ENCODE peak calls at places on chromosomes 16 and 17, in five cellular contexts. H, W, N, B and E are unnamed samples.

GRCh38 chr16:87470332-87470731 is 22.5 kb downstream of the ZCCHC14 start:
- DNase-seq in H (no peak), W (no peak), N (no peak), B (no peak), E (no peak)

GRCh38 chr17:5672141-5672540 is 87.8 kb upstream of the NLRP1 start:
- DNase-seq in H (no peak), W (no peak), N (no peak), B (no peak), E (no peak)

GRCh38 chr16:51839697-51840462 is 688.8 kb upstream of the SALL1 start:
- DNase-seq in H (no peak), W (peak), N (peak), B (no peak), E (no peak)

GRCh38 chr16:46947900-46948547 is 25.4 kb downstream of the DNAJA2 start:
- DNase-seq in H (no peak), W (peak), N (peak), B (no peak), E (no peak)

GRCh38 chr17:65093930-65094329 is 37.4 kb upstream of the GNA13 start:
- DNase-seq in H (no peak), W (no peak), N (peak), B (no peak), E (no peak)

GRCh38 chr17:35627417-35627816 is 40.3 kb downstream of the AP2B1 start:
- DNase-seq in H (no peak), W (no peak), N (no peak), B (no peak), E (no peak)

GRCh38 chr16:58999751-59000150 is 265.6 kb upstream of the GOT2 start:
- DNase-seq in H (no peak), W (no peak), N (no peak), B (no peak), E (no peak)

GRCh38 chr17:12768267-12768666 is 21.0 kb upstream of the ARHGAP44 start:
- DNase-seq in H (no peak), W (no peak), N (no peak), B (no peak), E (no peak)

GRCh38 chr17:15444805-15445204 is 22.6 kb downstream of the CDRT4 start:
- DNase-seq in H (no peak), W (no peak), N (no peak), B (no peak), E (peak)

GRCh38 chr17:4870850-4871249 is 28.5 kb upstream of the C17orf107 start:
- DNase-seq in H (no peak), W (no peak), N (no peak), B (no peak), E (no peak)

GRCh38 chr17:7782237-7782636 is 51.8 kb upstream of the KDM6B start:
- DNase-seq in H (no peak), W (no peak), N (peak), B (no peak), E (no peak)

GRCh38 chr17:21213491-21214014 is 408 bp downstream of the TMEM11 start:
- DNase-seq in H (peak), W (peak), N (no peak), B (no peak), E (peak)

GRCh38 chr17:82020874-82021727 is 1.6 kb downstream of the CENPX start:
- DNase-seq in H (peak), W (peak), N (peak), B (peak), E (peak)

GRCh38 chr17:32626371-32626770 is 139.6 kb downstream of the CDK5R1 start:
- DNase-seq in H (no peak), W (no peak), N (no peak), B (no peak), E (no peak)

GRCh38 chr16:3444032-3444388 is 530 bp downstream of the NAA60 start:
- DNase-seq in H (peak), W (peak), N (peak), B (no peak), E (no peak)

GRCh38 chr16:8675183-8676159 is 1.1 kb downstream of the ABAT start:
- DNase-seq in H (no peak), W (no peak), N (no peak), B (no peak), E (no peak)

GRCh38 chr16:81616321-81617020 is 162.6 kb upstream of the PLCG2 start:
- DNase-seq in H (peak), W (peak), N (no peak), B (no peak), E (no peak)

GRCh38 chr17:35709874-35710273 is 21.6 kb upstream of the RASL10B start:
- DNase-seq in H (no peak), W (no peak), N (no peak), B (no peak), E (no peak)

GRCh38 chr17:27929990-27930389 is 36.8 kb upstream of the LYRM9 start:
- DNase-seq in H (no peak), W (no peak), N (peak), B (no peak), E (no peak)

GRCh38 chr16:85556456-85557082 is 56.6 kb upstream of the GSE1 start:
- DNase-seq in H (peak), W (peak), N (peak), B (no peak), E (no peak)

GRCh38 chr16:85557976-85558589 is 55.0 kb upstream of the GSE1 start:
- DNase-seq in H (peak), W (no peak), N (no peak), B (peak), E (no peak)

GRCh38 chr16:85555549-85556455 is 57.3 kb upstream of the GSE1 start:
- DNase-seq in H (peak), W (peak), N (peak), B (no peak), E (no peak)

GRCh38 chr16:85554791-85555548 is 58.2 kb upstream of the GSE1 start:
- DNase-seq in H (peak), W (peak), N (peak), B (no peak), E (peak)

GRCh38 chr16:85557083-85557975 is 55.8 kb upstream of the GSE1 start:
- DNase-seq in H (peak), W (no peak), N (peak), B (no peak), E (no peak)
- TF ChIP-seq CTCF in H (peak), W (peak), N (peak), B (no peak), E (no peak)

DNA sequence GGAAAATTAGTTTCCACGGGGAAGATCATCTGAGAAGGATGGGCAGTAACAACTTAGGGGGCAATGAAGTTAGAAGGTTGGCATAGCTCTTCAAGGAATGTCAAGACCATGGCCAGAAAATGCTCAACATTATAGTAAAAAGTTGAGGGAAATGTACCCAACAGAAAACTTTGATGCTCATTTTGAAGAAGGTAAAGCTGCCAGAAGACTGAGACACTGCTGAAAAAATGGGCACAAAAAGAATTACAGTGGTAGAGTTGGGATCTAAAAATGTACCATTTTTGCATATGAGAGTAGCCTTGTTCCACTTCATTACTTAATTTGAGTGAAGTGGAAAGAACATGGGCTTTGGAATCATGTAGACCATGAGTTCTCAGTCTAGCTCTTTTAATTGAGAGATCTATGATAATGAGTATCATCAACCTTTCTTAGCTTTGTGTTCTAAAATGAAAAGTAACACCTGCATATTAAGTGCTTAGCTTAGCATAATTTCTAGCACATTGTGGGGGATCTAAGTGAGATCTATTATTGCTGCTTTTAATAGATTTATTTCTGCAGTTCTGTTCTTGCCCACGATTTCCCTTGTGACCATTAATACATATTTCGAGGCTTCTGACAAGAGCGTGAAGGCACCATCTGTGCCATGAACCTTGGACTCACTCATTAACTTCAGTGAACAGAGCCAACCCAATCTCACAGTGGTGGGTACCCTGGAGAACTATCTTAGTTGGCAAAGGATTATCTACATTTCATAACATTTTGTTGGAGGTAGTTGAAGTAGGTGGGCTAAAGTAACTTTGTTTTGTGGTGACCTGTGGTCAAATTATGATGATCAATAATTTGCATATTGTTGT is 3.0 kb downstream of the NACA2 start:
- DNase-seq in H (no peak), W (no peak), N (no peak), B (no peak), E (no peak)
- H3K4me3 ChIP-seq in H (no peak), W (no peak), N (no peak), B (no peak), E (no peak)

DNA sequence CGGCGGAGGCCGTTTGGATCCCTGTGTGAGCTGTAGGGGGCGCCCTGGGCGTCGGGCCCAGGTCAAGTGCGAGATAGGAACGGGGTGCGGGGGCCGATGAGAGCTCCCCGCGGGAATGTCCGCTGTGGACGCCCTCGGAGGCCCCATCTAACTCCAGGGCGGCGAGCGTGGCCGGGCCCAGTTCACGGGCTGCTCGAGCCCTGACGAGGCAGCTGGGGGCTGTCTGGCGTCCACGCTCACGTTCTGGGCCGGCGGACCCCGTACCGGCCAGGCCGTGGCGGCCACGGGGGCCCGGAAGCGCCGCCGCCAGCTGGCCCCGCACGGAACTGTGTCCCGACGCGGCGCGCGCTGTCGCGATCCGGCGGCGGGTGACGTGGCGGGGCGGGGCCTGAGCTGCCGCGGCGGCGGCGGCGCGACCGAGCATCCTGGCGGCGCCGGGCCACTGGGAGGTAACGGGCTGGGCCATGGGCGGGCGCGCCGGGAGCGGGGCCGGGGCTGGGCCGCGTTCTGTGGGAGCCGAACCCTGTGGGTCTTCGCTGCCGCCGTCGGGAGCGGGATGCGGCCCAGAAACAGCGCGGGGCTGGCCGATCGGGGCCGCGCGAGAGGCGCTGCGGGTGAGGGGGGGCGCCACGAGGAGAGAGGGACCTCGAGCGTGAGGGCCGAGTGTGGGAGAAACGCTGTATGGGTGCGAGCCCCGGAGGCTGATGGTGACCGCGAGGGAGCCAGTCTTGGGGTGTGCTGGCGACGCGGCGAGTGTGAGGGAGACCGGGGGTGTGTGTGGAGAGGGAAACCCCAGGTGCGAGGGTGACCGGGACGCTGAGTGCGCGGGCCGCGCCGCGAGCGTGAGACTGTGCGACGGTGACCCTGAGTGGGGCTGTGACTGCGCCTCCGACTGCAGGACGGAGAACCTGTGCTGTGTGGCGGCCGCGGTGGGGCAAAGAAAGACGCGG is at the start of gene SLC7A6:
- DNase-seq in H (peak), W (peak), N (peak), B (peak), E (no peak)
- TF ChIP-seq POLR2A in H (no peak), W (peak), N (peak), B (peak), E (no peak)

GRCh38 chr17:29283496-29283895 is 10.5 kb downstream of the NUFIP2 start:
- DNase-seq in H (no peak), W (no peak), N (no peak), B (no peak), E (no peak)
- TF ChIP-seq CTCF in H (no peak), W (no peak), N (peak), B (no peak), E (no peak)

DNA sequence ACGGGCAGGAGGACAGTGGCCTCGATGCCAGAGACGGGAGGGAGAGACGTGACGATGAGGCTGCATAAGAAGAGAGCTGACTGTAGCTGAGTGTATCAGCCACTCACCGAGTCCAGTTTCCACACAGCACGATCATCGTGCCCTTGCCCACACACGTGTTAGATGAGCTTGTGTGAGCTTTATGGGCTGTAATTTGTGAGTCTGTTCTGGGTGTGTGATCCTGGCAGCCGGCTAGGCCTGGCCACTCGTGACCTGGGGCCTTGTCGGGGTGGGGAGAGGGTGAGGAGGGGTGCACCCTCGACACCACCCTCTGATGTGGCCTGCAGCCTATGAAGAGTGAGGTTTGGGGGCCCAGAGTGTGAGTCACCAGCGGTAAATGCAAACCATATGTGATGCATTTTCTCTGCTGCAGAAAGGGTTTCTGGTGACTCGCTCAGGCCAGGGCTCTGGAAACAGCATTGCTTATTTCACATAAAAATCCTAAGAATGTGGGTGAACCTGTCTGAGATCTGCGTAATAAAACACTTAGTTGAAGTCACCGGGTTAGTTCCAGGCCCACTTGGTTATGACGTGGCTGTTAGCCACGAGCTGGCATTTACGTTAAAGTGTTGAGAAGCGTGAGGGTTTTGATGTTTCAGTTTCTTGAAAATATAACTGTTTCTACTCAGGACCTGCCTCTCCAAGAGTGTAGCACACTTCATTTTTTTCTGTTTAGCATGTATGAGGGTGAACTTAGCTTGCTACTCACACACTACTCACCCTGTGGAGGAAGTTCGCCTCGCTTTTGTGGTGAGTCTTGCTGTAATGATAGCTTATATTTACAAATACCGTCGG is 4.2 kb downstream of the METRNL start:
- DNase-seq in H (no peak), W (no peak), N (peak), B (no peak), E (peak)
- H3K4me3 ChIP-seq in H (no peak), W (no peak), N (no peak), B (no peak), E (no peak)

GRCh38 chr17:39621523-39622379 is 5.0 kb upstream of the PPP1R1B start:
- DNase-seq in H (peak), W (peak), N (peak), B (peak), E (peak)

GRCh38 chr17:39624313-39624712 is 2.4 kb upstream of the PPP1R1B start:
- DNase-seq in H (no peak), W (no peak), N (no peak), B (no peak), E (no peak)

GRCh38 chr17:39622380-39623006 is 4.3 kb upstream of the PPP1R1B start:
- DNase-seq in H (no peak), W (no peak), N (peak), B (no peak), E (no peak)

GRCh38 chr17:39625198-39625769 is 1.5 kb upstream of the PPP1R1B start:
- DNase-seq in H (peak), W (no peak), N (no peak), B (no peak), E (no peak)

DNA sequence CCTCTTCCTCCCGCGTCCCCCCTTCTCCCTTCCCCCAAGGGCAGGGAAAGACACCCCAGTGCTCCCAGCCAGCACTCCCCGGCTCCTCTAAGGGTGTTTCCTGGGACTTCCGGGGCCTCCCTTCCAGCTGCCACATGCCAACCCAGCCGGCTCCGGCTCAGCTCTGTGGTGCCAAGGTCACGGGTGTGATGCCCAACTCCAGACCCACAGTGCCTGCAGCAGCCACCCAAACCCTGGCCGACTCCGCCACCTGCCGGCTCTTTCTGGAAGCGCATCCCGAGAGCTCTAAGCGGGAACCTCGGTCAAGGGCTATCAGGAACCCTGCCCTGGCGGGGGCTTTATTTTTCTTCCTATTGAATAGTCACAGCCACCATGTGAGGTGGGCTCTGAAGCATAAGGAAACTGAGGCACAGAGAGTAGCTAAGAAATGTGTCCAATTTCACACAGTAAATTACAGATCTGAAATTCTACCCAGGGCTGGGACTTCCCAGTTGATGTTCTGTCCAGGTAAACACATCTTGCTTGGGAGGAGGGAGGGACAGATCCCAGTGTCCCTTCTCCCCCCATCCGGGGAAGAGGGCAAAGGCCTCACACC is 3.3 kb upstream of the PPP1R1B start:
- DNase-seq in H (peak), W (peak), N (peak), B (peak), E (peak)
- TF ChIP-seq POLR2A in H (no peak), W (no peak), N (no peak), B (no peak), E (no peak)

GRCh38 chr17:76707985-76708807 is 2.6 kb downstream of the MXRA7 start:
- DNase-seq in H (no peak), W (no peak), N (no peak), B (no peak), E (no peak)
- TF ChIP-seq CTCF in H (no peak), W (peak), N (peak), B (peak), E (no peak)

DNA sequence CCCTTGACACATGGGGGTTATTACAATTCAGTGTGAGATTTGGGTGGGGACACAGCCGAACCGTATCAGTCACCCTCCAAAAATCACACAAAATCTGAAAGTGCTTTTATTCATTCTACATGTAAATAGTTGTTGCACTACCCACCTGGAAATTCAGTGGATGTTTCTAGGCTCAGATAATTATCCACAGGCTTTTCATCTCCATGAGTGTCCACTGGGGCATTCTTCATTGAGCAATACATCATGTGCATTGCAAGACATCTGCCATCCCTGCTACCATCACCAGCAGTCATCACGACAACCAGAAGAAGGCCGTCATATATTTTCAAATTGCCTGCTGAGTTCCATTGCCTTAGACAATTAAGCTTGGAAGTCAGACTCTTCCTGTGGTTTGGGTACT is 330.8 kb downstream of the WWOX start:
- DNase-seq in H (no peak), W (no peak), N (no peak), B (no peak), E (no peak)
- H3K4me3 ChIP-seq in H (no peak), W (no peak), N (no peak), B (no peak), E (no peak)

GRCh38 chr16:70691223-70692129 is 5.6 kb upstream of the MTSS2 start:
- DNase-seq in H (peak), W (peak), N (peak), B (peak), E (peak)
- TF ChIP-seq POLR2A in H (no peak), W (peak), N (no peak), B (peak), E (no peak)